ENCODE peak calls at places on chromosomes 13 and 19, in eight cellular contexts. V, P, B, R, T, Q, W and L are unnamed samples.
A peak's percentile ranks its signal among the peaks of the same experiment; 100 is the strongest.

GRCh38 chr19:48741222-48741999 is 1.0 kb upstream of the RASIP1 start:
- DNase-seq in B (no peak), P (no peak), V (no peak), T (peak; percentile 76), W (peak; percentile 85), Q (no peak), R (peak; percentile 75), L (no peak)

GRCh38 chr19:1487576-1488281 is 2.4 kb downstream of the PCSK4 start:
- DNase-seq in V (no peak), Q (no peak), T (peak; percentile 53), R (no peak), P (no peak), W (no peak), B (no peak), L (no peak)

GRCh38 chr13:32660227-32660626 is 74.0 kb downstream of the PDS5B start:
- DNase-seq in R (no peak), P (no peak), V (no peak), B (no peak), Q (no peak), T (no peak), W (no peak), L (no peak)

GRCh38 chr19:51799311-51799997 is 4.5 kb downstream of the FPR3 start:
- DNase-seq in B (peak; percentile 89), V (peak; percentile 89), R (peak; percentile 46), T (peak; percentile 83), Q (no peak), W (peak; percentile 92), P (peak; percentile 100), L (no peak)

GRCh38 chr13:32659736-32660135 is 73.5 kb downstream of the PDS5B start:
- DNase-seq in R (no peak), B (no peak), Q (no peak), V (no peak), P (peak; percentile 31), T (no peak), W (no peak), L (no peak)

GRCh38 chr13:95254341-95254740 is 46.9 kb downstream of the ABCC4 start:
- DNase-seq in Q (no peak), V (no peak), P (no peak), W (no peak), T (no peak), B (no peak), R (no peak), L (no peak)

GRCh38 chr13:99367663-99368448 is 60.7 kb upstream of the GPR183 start:
- DNase-seq in V (no peak), T (no peak), B (no peak), Q (no peak), W (no peak), R (no peak), P (no peak), L (no peak)

GRCh38 chr19:2253106-2254051 is 2.8 kb downstream of the JSRP1 start:
- DNase-seq in R (no peak), T (no peak), V (no peak), W (peak; percentile 20), Q (no peak), B (no peak), P (no peak), L (no peak)

GRCh38 chr13:29501674-29502073 is 93.8 kb downstream of the SLC7A1 start:
- DNase-seq in T (no peak), B (no peak), R (no peak), P (no peak), W (no peak), V (no peak), Q (no peak), L (no peak)

GRCh38 chr19:32219881-32220552 is 125.4 kb upstream of the ZNF507 start:
- DNase-seq in P (no peak), B (no peak), Q (no peak), W (no peak), R (no peak), V (no peak), T (no peak), L (no peak)

GRCh38 chr19:36687214-36688056 is at the start of gene ZNF567:
- DNase-seq in P (peak; percentile 96), V (peak; percentile 98), W (peak; percentile 99), B (peak; percentile 98), Q (peak; percentile 76), T (peak; percentile 98), R (peak; percentile 99), L (peak; percentile 99)

DNA sequence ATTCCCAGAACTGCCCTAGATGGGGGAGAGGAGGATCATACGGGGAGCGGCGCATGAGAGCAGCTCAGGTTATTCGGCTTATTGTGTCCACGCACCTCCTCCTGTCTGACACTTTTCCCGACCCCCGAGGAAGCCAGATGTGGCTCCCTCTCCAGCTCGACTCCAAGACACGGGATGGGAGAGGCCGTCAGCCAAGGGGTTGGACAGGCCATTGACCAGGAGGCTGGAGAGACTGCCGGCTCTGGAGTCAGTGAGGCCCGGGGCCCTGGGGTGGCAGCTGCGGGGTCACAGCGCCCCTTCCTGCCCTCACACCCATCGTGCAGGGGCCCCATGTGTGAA is 2.9 kb downstream of the DMKN start:
- DNase-seq in W (no peak), Q (no peak), P (no peak), T (no peak), R (no peak), B (no peak), V (no peak), L (no peak)
- TF ChIP-seq CTCF in W (no peak), Q (no peak), P (no peak), T (no peak), R (no peak), B (peak; percentile 18), V (no peak), L (no peak)

GRCh38 chr13:23715762-23716235 is 145.6 kb downstream of the TNFRSF19 start:
- DNase-seq in W (no peak), P (no peak), V (no peak), R (no peak), Q (no peak), T (no peak), B (no peak), L (no peak)
- TF ChIP-seq CTCF in W (no peak), P (peak; percentile 20), V (no peak), R (no peak), Q (peak; percentile 67), T (no peak), B (no peak), L (peak; percentile 32)

DNA sequence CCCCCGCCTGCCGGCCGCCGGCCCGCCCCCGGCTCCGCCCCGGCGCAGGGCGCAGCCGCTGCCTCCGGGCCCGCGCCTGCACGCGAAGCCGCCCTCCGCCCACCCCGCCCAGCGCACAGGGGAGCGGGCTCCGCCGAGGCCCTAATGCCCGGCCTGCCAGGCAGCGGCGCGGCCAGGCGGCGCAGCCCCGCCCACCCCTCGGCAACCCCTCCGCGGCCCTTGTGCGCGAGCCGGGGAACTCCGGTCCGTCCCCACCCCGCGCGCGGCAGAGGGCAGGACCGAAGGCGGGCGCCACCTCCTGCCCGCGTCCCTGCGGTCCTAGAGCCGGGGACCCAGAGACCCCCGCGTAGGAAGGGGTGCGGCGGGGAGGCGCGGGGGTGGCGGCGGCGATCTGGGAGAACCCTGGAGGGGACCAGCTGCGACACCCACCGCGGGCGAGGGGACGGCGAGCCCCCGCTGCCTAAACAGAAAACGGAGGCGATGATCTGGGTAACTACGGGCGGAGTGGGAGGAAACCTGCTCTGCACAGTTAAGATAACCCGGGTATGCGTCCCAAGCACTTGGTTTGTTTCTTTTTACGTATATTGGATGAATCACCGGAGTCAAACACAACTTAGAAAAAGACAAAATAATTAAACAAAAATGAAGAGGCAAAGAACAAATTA is 351 bp upstream of the USP12 start:
- DNase-seq in R (peak; percentile 92), T (peak; percentile 97), B (peak; percentile 94), W (peak; percentile 92), Q (no peak), V (peak; percentile 97), P (peak; percentile 94), L (peak; percentile 90)
- TF ChIP-seq CTCF in R (peak; percentile 20), T (peak; percentile 18), B (no peak), W (no peak), Q (peak; percentile 3), V (peak; percentile 22), P (no peak), L (peak; percentile 28)

DNA sequence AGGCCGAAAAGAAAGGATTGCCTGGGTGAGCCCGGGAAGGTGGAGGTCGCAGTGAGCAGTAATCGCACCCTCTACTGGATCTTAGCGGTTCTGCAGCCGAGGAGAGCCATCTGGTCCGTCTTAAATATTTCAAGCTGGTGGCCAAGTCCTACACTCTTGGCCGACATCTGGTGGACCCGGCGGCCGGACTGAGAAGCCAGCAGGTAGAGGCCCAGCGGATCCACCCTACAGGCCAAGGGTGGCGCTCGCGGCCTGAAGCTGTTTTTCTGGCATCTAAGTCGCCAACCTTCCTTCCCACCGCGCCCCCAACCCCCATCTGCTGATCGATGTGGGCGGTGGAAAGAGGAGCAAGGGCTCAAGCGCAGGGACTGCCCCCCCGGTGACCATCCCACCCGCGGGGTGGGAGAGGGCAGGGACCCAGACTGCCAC is 46.5 kb upstream of the ZNF730 start:
- DNase-seq in P (peak; percentile 49), T (peak; percentile 60), W (peak; percentile 24), V (peak; percentile 65), B (no peak), Q (no peak), R (peak; percentile 27), L (no peak)
- TF ChIP-seq CTCF in P (peak; percentile 44), T (peak; percentile 29), W (no peak), V (peak; percentile 74), B (peak; percentile 28), Q (no peak), R (no peak), L (no peak)

DNA sequence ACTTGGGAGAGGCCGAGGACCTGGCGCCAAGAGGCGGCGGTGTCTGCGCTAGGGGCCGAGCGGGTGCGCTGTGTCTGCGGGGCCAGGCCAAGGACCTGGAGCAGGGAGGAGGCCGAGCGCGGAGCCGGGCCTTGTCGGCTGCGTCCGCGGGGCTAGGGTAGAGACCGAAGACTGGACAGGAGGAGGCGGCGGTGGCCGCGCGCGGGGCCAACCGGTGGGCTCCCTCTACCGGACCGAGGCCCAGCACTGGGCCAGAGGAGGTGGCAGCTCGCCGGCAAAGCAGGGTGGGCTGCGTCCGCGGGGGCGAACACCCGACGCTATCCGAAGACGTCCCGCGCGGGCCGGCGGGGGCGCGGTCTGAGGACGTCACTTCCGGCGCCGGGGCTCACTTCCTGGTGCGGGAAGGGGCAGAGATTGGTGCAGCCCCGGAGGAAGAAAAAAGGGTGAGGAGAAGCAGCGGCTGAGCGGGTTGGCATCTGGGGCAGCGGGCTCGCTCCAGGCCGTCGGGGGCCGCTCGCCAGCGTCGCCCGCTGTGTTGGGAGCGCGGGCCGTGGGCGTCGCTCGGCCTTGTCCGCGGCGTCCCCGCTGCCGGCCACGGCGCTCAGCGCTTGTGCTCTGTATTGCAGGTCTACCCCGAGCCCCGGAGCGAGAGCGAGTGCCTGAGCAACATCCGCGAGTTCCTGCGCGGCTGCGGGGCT is 38.3 kb downstream of the ARHGEF7 start:
- DNase-seq in R (peak; percentile 94), P (peak; percentile 92), V (peak; percentile 96), W (peak; percentile 94), B (peak; percentile 92), T (peak; percentile 97), Q (no peak), L (peak; percentile 91)
- TF ChIP-seq CTCF in R (no peak), P (no peak), V (peak; percentile 33), W (no peak), B (no peak), T (peak; percentile 2), Q (peak; percentile 36), L (peak; percentile 44)

DNA sequence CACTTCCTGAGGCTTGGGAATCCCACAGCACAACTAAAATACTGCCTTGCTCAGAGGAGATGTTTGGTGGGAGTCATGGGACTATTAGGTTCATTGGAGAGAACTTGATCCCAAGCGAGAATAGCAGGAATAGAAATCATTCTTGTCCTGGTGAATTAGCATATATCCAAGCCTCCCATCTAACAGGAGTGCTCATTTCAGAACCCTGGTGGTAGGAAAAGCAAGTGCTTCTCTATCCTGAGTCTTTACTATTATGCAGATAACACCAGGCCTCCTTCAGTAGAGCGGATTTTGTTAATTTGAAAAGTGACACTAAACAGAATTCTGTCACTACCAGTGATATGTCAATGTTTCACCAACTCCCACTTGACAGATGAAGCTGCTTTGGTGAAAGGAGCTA is 199.5 kb downstream of the ATP8A2 start:
- DNase-seq in R (no peak), W (no peak), B (no peak), T (no peak), Q (no peak), V (no peak), P (no peak), L (no peak)
- TF ChIP-seq CTCF in R (no peak), W (no peak), B (no peak), T (no peak), Q (no peak), V (no peak), P (no peak), L (peak; percentile 37)